ENCODE peak calls at places on chromosomes 1 and 21, in seven cellular contexts. R, V, E, M, Z, P and F are unnamed samples.

GRCh38 chr1:43621861-43622260 is 28.1 kb upstream of the KDM4A start:
- DNase-seq in R (no peak), V (no peak), E (no peak), M (no peak), Z (no peak), P (no peak), F (no peak)

GRCh38 chr1:77741316-77741715 is 18.3 kb downstream of the USP33 start:
- DNase-seq in R (no peak), V (no peak), E (no peak), M (no peak), Z (no peak), P (no peak), F (no peak)

GRCh38 chr1:245051349-245052221 is 103.2 kb upstream of the KIF26B start:
- DNase-seq in R (no peak), V (peak), E (no peak), M (peak), Z (peak), P (no peak), F (no peak)

GRCh38 chr1:119903443-119903835 is 7.1 kb upstream of the ADAM30 start:
- DNase-seq in R (no peak), V (no peak), E (peak), M (no peak), Z (no peak), P (no peak), F (no peak)

GRCh38 chr1:149886396-149887195 is 12.8 kb upstream of the BOLA1 start:
- DNase-seq in R (peak), V (peak), E (peak), M (peak), Z (peak), P (peak), F (peak)

GRCh38 chr1:216908116-216908515 is 184.9 kb upstream of the ESRRG start:
- DNase-seq in R (no peak), V (no peak), E (no peak), M (no peak), Z (no peak), P (no peak), F (no peak)

GRCh38 chr1:45430486-45430885 is 60.5 kb downstream of the TESK2 start:
- DNase-seq in R (no peak), V (no peak), E (no peak), M (no peak), Z (no peak), P (no peak), F (no peak)

GRCh38 chr1:220918285-220918951 is 39.2 kb downstream of the HLX start:
- DNase-seq in R (no peak), V (no peak), E (no peak), M (no peak), Z (no peak), P (no peak), F (no peak)

GRCh38 chr1:65525297-65526048 is 105.0 kb downstream of the LEPR start:
- DNase-seq in R (peak), V (no peak), E (no peak), M (no peak), Z (peak), P (no peak), F (no peak)

GRCh38 chr21:37682908-37683307 is 233.3 kb downstream of the KCNJ6 start:
- DNase-seq in R (no peak), V (no peak), E (no peak), M (no peak), Z (no peak), P (no peak), F (no peak)

GRCh38 chr1:226903819-226904710 is 33.6 kb downstream of the PSEN2 start:
- DNase-seq in R (no peak), V (peak), E (peak), M (peak), Z (no peak), P (no peak), F (no peak)

GRCh38 chr1:76122260-76122659 is 47.7 kb downstream of the ST6GALNAC3 start:
- DNase-seq in R (no peak), V (no peak), E (no peak), M (no peak), Z (no peak), P (no peak), F (no peak)

GRCh38 chr1:63773815-63774616 is at the start of gene ROR1:
- DNase-seq in R (peak), V (peak), E (peak), M (peak), Z (peak), P (peak), F (no peak)

GRCh38 chr1:157626099-157626498 is 28.2 kb upstream of the FCRL4 start:
- DNase-seq in R (no peak), V (no peak), E (no peak), M (no peak), Z (peak), P (no peak), F (peak)

GRCh38 chr1:178243890-178244289 is 150.0 kb downstream of the RASAL2 start:
- DNase-seq in R (no peak), V (no peak), E (no peak), M (no peak), Z (no peak), P (no peak), F (no peak)

GRCh38 chr1:229253170-229253974 is 17.5 kb upstream of the RAB4A start:
- DNase-seq in R (no peak), V (peak), E (peak), M (no peak), Z (no peak), P (no peak), F (no peak)

GRCh38 chr1:17434591-17434990 is 4.9 kb downstream of the RCC2 start:
- DNase-seq in R (no peak), V (no peak), E (no peak), M (no peak), Z (no peak), P (no peak), F (no peak)

GRCh38 chr1:185397183-185397582 is 80.1 kb upstream of the IVNS1ABP start:
- DNase-seq in R (no peak), V (no peak), E (no peak), M (no peak), Z (no peak), P (no peak), F (no peak)

GRCh38 chr1:221897312-221897711 is 155.4 kb upstream of the DUSP10 start:
- DNase-seq in R (no peak), V (peak), E (peak), M (peak), Z (no peak), P (no peak), F (no peak)

GRCh38 chr1:55064861-55065263 is 25.5 kb downstream of the PCSK9 start:
- DNase-seq in R (peak), V (peak), E (peak), M (peak), Z (no peak), P (no peak), F (no peak)

GRCh38 chr1:44368471-44369151 is 13.6 kb upstream of the ERI3 start:
- DNase-seq in R (no peak), V (no peak), E (no peak), M (no peak), Z (peak), P (no peak), F (no peak)

GRCh38 chr1:63704443-63704842 is 69.4 kb upstream of the ROR1 start:
- DNase-seq in R (no peak), V (peak), E (no peak), M (no peak), Z (no peak), P (no peak), F (no peak)

GRCh38 chr1:214500349-214501055 is 50.9 kb downstream of the PTPN14 start:
- DNase-seq in R (no peak), V (no peak), E (peak), M (no peak), Z (peak), P (no peak), F (no peak)

GRCh38 chr1:97192872-97193572 is 471.4 kb downstream of the PTBP2 start:
- DNase-seq in R (no peak), V (peak), E (peak), M (peak), Z (no peak), P (no peak), F (no peak)

GRCh38 chr1:17671741-17672140 is 83.4 kb upstream of the ACTL8 start:
- DNase-seq in R (no peak), V (no peak), E (no peak), M (no peak), Z (peak), P (no peak), F (no peak)

DNA sequence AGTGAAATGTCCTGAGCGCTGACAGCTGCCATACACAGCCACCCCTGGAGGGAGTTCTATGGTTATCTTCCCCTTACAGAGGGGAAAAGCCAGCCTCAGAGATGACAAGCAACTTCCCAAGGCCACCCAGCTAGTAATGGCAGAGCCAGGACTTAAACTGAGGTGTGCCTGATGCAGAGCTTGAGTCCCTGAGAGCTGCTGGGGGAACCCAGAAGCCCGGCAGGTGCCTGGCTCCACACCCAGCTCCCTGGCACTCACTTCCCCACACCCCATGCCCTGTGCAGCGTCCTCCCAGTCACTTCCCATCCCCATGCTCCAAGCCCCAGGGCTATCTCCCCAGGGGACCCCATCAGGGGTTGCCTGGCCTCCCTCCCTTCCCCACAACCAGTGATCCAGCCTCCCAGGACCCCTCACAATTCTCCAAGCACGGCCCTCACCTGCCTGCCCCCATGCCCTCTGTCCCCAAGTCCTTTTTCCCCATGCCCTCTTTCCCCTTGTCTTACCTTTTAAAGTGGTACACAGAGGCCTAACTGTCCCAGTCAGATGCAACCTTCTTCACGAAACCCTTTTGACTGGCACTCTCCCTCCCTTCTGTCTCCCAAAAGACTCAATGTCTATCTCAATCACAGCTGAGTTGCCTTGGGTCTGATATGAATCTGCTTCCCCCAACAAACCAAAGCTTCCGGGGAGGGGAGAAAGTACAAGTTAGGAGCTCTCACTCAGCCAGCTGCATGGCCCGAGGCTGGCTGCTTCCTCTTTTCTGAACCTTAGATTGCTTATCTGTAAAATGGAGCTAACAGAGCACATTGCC is 39.8 kb upstream of the LRP8 start:
- DNase-seq in R (no peak), V (no peak), E (no peak), M (no peak), Z (peak), P (peak), F (peak)
- H3K4me3 ChIP-seq in R (no peak), V (no peak), E (no peak), M (no peak), Z (no peak), P (peak), F (peak)

GRCh38 chr1:7287013-7287412 is 484.1 kb upstream of the VAMP3 start:
- DNase-seq in R (no peak), V (no peak), E (no peak), M (no peak), Z (no peak), P (no peak), F (no peak)

GRCh38 chr1:7292033-7292681 is 478.9 kb upstream of the VAMP3 start:
- DNase-seq in R (no peak), V (no peak), E (no peak), M (no peak), Z (no peak), P (no peak), F (no peak)

GRCh38 chr1:7288992-7289391 is 482.1 kb upstream of the VAMP3 start:
- DNase-seq in R (no peak), V (no peak), E (no peak), M (no peak), Z (no peak), P (no peak), F (no peak)

GRCh38 chr1:7290971-7291970 is 479.8 kb upstream of the VAMP3 start:
- DNase-seq in R (peak), V (peak), E (peak), M (peak), Z (no peak), P (no peak), F (no peak)

GRCh38 chr1:7289694-7290093 is 481.4 kb upstream of the VAMP3 start:
- DNase-seq in R (no peak), V (no peak), E (no peak), M (no peak), Z (no peak), P (no peak), F (no peak)
- H3K4me3 ChIP-seq in R (no peak), V (no peak), E (no peak), M (no peak), Z (no peak), P (no peak), F (no peak)

DNA sequence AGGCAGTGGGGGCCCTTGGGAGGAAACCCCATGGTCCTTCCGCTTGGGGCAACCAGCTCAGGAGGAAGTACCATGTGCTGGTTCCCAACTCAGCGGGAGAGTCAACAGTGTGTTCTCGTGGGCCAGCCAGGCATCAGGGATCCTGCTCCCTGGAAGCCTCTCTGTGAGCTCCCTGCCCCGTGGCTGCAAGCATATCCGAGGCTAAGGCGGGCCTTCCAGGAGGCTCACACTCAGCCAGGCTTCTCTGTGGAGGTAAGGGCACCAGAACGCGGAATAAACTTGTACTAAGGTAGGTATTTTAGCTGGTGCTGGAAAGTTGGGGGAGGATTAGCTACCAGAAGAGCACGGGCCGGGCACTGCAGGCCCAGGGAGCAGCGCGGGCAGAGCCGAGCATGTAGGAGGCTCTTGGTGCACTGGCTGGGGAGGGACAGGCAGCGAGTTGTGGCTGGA is 74.7 kb upstream of the POU3F1 start:
- DNase-seq in R (no peak), V (no peak), E (no peak), M (no peak), Z (no peak), P (no peak), F (no peak)
- H3K4me3 ChIP-seq in R (no peak), V (no peak), E (no peak), M (no peak), Z (no peak), P (no peak), F (no peak)

GRCh38 chr1:201219481-201220387 is 29.1 kb downstream of the IGFN1 start:
- DNase-seq in R (no peak), V (no peak), E (no peak), M (no peak), Z (no peak), P (peak), F (no peak)
- H3K4me3 ChIP-seq in R (no peak), V (no peak), E (no peak), M (no peak), Z (no peak), P (no peak), F (no peak)

GRCh38 chr1:111358964-111359363 is 68.3 kb downstream of the CHIA start:
- DNase-seq in R (no peak), V (no peak), E (no peak), M (no peak), Z (no peak), P (no peak), F (no peak)
- H3K4me3 ChIP-seq in R (no peak), V (no peak), E (no peak), M (no peak), Z (no peak), P (no peak), F (no peak)

GRCh38 chr1:22024485-22025367 is 23.3 kb downstream of the CELA3A start:
- DNase-seq in R (peak), V (peak), E (peak), M (peak), Z (peak), P (peak), F (peak)

GRCh38 chr1:22025368-22026154 is 24.1 kb downstream of the CELA3A start:
- DNase-seq in R (peak), V (peak), E (peak), M (peak), Z (peak), P (peak), F (peak)

GRCh38 chr1:22030057-22030456 is 22.5 kb upstream of the CDC42 start:
- DNase-seq in R (no peak), V (no peak), E (no peak), M (no peak), Z (no peak), P (no peak), F (no peak)

GRCh38 chr1:22030473-22030872 is 22.0 kb upstream of the CDC42 start:
- DNase-seq in R (no peak), V (no peak), E (no peak), M (no peak), Z (no peak), P (no peak), F (no peak)

GRCh38 chr1:22026924-22027289 is 25.4 kb downstream of the CELA3A start:
- DNase-seq in R (no peak), V (no peak), E (no peak), M (no peak), Z (no peak), P (no peak), F (no peak)
- H3K4me3 ChIP-seq in R (no peak), V (no peak), E (no peak), M (no peak), Z (no peak), P (no peak), F (peak)

GRCh38 chr1:32766328-32766972 is 50.7 kb downstream of the YARS1 start:
- DNase-seq in R (no peak), V (no peak), E (no peak), M (no peak), Z (no peak), P (no peak), F (no peak)
- H3K4me3 ChIP-seq in R (no peak), V (no peak), E (no peak), M (no peak), Z (no peak), P (no peak), F (no peak)